ENCODE peak calls at places on chromosomes 2 and 18, in seven cellular contexts. S is NCI-H1092 treated with DMSO at 0.1 percent for 48 hours, L is ascending aorta, H is HT-29, F is NCI-H226, Z is heart right ventricle, J is DMS153. R is an unnamed sample.

GRCh38 chr2:187982668-187983067 is 309.0 kb upstream of the GULP1 start:
- DNase-seq in S (no peak), L (no peak), H (no peak), F (peak; percentile 54), Z (no peak), J (no peak), R (peak; percentile 67)

GRCh38 chr18:58405107-58405898 is 223.6 kb downstream of the ALPK2 start:
- DNase-seq in S (no peak), L (no peak), H (no peak), F (no peak), Z (no peak), J (no peak), R (no peak)

GRCh38 chr18:39604836-39605235 is 2039.2 kb upstream of the CELF4 start:
- DNase-seq in S (no peak), L (no peak), H (no peak), F (peak; percentile 37), Z (no peak), J (no peak), R (peak; percentile 72)

GRCh38 chr2:173713904-173714555 is 251.1 kb downstream of the SP3 start:
- DNase-seq in S (no peak), L (no peak), H (no peak), F (no peak), Z (no peak), J (no peak), R (no peak)

GRCh38 chr2:226742346-226742745 is 57.3 kb downstream of the IRS1 start:
- DNase-seq in S (peak; percentile 68), L (no peak), H (no peak), F (no peak), Z (peak; percentile 23), J (no peak), R (peak; percentile 41)

GRCh38 chr2:37809525-37809924 is 115.6 kb upstream of the RMDN2 start:
- DNase-seq in S (no peak), L (no peak), H (peak; percentile 68), F (peak; percentile 36), Z (no peak), J (no peak), R (peak; percentile 81)

GRCh38 chr2:108786008-108786353 is 590 bp upstream of the CCDC138 start:
- DNase-seq in S (no peak), L (no peak), H (peak; percentile 11), F (no peak), Z (no peak), J (no peak), R (no peak)

GRCh38 chr2:137208361-137208973 is 443.1 kb downstream of the THSD7B start:
- DNase-seq in S (no peak), L (no peak), H (no peak), F (no peak), Z (no peak), J (no peak), R (peak; percentile 62)

GRCh38 chr2:223576873-223577272 is 25.3 kb downstream of the SCG2 start:
- DNase-seq in S (no peak), L (no peak), H (no peak), F (peak; percentile 89), Z (no peak), J (no peak), R (peak; percentile 97)

R was measured in foreskin fibroblast.